ENCODE peak calls at places on chromosome 18, in eight cellular contexts. H is mesothelial cell of epicardium; F is stimulated activated CD8-positive, alpha-beta memory T cell treated with anti-CD3 and anti-CD28 coated beads, Interleukin-15, amount 100 ng/mL, for 1 hour; O is dermis microvascular lymphatic vessel endothelial cell; W is astrocyte of the hippocampus; V is left cardiac atrium; R is NB4; K is HAP-1. T is an unnamed sample.

GRCh38 chr18:65897292-65897691 is 146.5 kb downstream of the CDH7 start:
- DNase-seq in H (no peak), F (no peak), O (no peak), W (no peak), V (no peak), R (no peak), K (no peak), T (no peak)

GRCh38 chr18:46155652-46156051 is 51.5 kb downstream of the HAUS1 start:
- DNase-seq in H (no peak), F (peak; percentile 18), O (no peak), W (peak; percentile 90), V (no peak), R (no peak), K (no peak), T (no peak)

GRCh38 chr18:59075923-59076322 is 63.8 kb upstream of the SEC11C start:
- DNase-seq in H (no peak), F (no peak), O (peak; percentile 44), W (no peak), V (no peak), R (no peak), K (no peak), T (no peak)

GRCh38 chr18:55138401-55138800 is 179.1 kb upstream of the CCDC68 start:
- DNase-seq in H (no peak), F (no peak), O (no peak), W (no peak), V (no peak), R (no peak), K (no peak), T (no peak)

GRCh38 chr18:40413160-40413559 is 1541.9 kb upstream of the PIK3C3 start:
- DNase-seq in H (peak; percentile 39), F (no peak), O (peak; percentile 5), W (peak; percentile 55), V (no peak), R (peak; percentile 19), K (peak; percentile 51), T (no peak)

GRCh38 chr18:67519582-67519981 is 3.1 kb upstream of the DSEL start:
- DNase-seq in H (no peak), F (no peak), O (no peak), W (peak; percentile 49), V (no peak), R (no peak), K (no peak), T (no peak)

GRCh38 chr18:59993560-59993959 is 93.8 kb downstream of the PMAIP1 start:
- DNase-seq in H (no peak), F (no peak), O (no peak), W (no peak), V (no peak), R (no peak), K (no peak), T (no peak)

GRCh38 chr18:41940506-41941215 is 14.4 kb upstream of the PIK3C3 start:
- DNase-seq in H (no peak), F (no peak), O (no peak), W (peak; percentile 93), V (no peak), R (no peak), K (no peak), T (no peak)

GRCh38 chr18:75210274-75211001 is at the start of gene TSHZ1:
- DNase-seq in H (no peak), F (no peak), O (peak; percentile 95), W (peak; percentile 86), V (no peak), R (peak; percentile 90), K (peak; percentile 90), T (no peak)

GRCh38 chr18:58117685-58118403 is 73.8 kb downstream of the NEDD4L start:
- DNase-seq in H (no peak), F (no peak), O (peak; percentile 78), W (peak; percentile 73), V (peak; percentile 66), R (peak; percentile 4), K (no peak), T (no peak)

GRCh38 chr18:49016648-49017539 is 66.1 kb upstream of the SMAD7 start:
- DNase-seq in H (peak; percentile 69), F (no peak), O (peak; percentile 34), W (peak; percentile 96), V (peak; percentile 48), R (no peak), K (no peak), T (peak; percentile 69)

GRCh38 chr18:53191634-53192033 is 851.6 kb downstream of the DCC start:
- DNase-seq in H (no peak), F (no peak), O (no peak), W (peak; percentile 23), V (no peak), R (no peak), K (no peak), T (no peak)

GRCh38 chr18:47100214-47100831 is 50.0 kb downstream of the HDHD2 start:
- DNase-seq in H (peak; percentile 62), F (peak; percentile 33), O (peak; percentile 56), W (peak; percentile 80), V (peak; percentile 51), R (peak; percentile 41), K (peak; percentile 49), T (no peak)

GRCh38 chr18:23422751-23423418 is 30.2 kb upstream of the RIOK3 start:
- DNase-seq in H (no peak), F (peak; percentile 5), O (no peak), W (peak; percentile 51), V (peak; percentile 53), R (peak; percentile 95), K (no peak), T (no peak)

GRCh38 chr18:495017-495416 is 5.5 kb downstream of the COLEC12 start:
- DNase-seq in H (no peak), F (no peak), O (no peak), W (no peak), V (no peak), R (no peak), K (no peak), T (no peak)

GRCh38 chr18:39414009-39414700 is 1848.6 kb upstream of the CELF4 start:
- DNase-seq in H (no peak), F (no peak), O (peak; percentile 81), W (peak; percentile 34), V (no peak), R (no peak), K (no peak), T (no peak)

GRCh38 chr18:75728621-75729020 is 301.1 kb upstream of the SMIM21 start:
- DNase-seq in H (no peak), F (no peak), O (no peak), W (no peak), V (no peak), R (no peak), K (no peak), T (no peak)

GRCh38 chr18:55300469-55301195 is 287.4 kb downstream of the TCF4 start:
- DNase-seq in H (no peak), F (no peak), O (no peak), W (no peak), V (no peak), R (no peak), K (no peak), T (no peak)

GRCh38 chr18:8788503-8789429 is 83.4 kb downstream of the MTCL1 start:
- DNase-seq in H (no peak), F (no peak), O (no peak), W (peak; percentile 54), V (no peak), R (no peak), K (no peak), T (no peak)

GRCh38 chr18:59052965-59053960 is 86.4 kb upstream of the SEC11C start:
- DNase-seq in H (no peak), F (no peak), O (no peak), W (peak; percentile 35), V (no peak), R (no peak), K (no peak), T (peak; percentile 28)

T was measured in coronary artery.